ENCODE peak calls at places on chromosome 5, in five cellular contexts. One of them, this sample, is unnamed.

GRCh38 chr5:35253582-35253981 is 23.3 kb upstream of the PRLR start:
- DNase-seq in right atrium auricular region: no peak
- DNase-seq in non-pigmented ciliary epithelial cell: no peak
- DNase-seq in posterior vena cava: no peak
- DNase-seq in stomach: no peak
- DNase-seq in this sample: no peak

GRCh38 chr5:45411971-45412612 is 284.1 kb downstream of the HCN1 start:
- DNase-seq in right atrium auricular region: no peak
- DNase-seq in non-pigmented ciliary epithelial cell: no peak
- DNase-seq in posterior vena cava: no peak
- DNase-seq in stomach: no peak
- DNase-seq in this sample: no peak

GRCh38 chr5:34803974-34804373 is 35.0 kb upstream of the TTC23L start:
- DNase-seq in right atrium auricular region: no peak
- DNase-seq in non-pigmented ciliary epithelial cell: no peak
- DNase-seq in posterior vena cava: no peak
- DNase-seq in stomach: no peak
- DNase-seq in this sample: no peak

GRCh38 chr5:81852277-81853004 is 101.5 kb upstream of the SSBP2 start:
- DNase-seq in right atrium auricular region: no peak
- DNase-seq in non-pigmented ciliary epithelial cell: peak; percentile 5
- DNase-seq in posterior vena cava: peak; percentile 82
- DNase-seq in stomach: no peak
- DNase-seq in this sample: peak; percentile 70

GRCh38 chr5:163193886-163194285 is 243.5 kb upstream of the CCNG1 start:
- DNase-seq in right atrium auricular region: no peak
- DNase-seq in non-pigmented ciliary epithelial cell: no peak
- DNase-seq in posterior vena cava: no peak
- DNase-seq in stomach: no peak
- DNase-seq in this sample: no peak

GRCh38 chr5:151906246-151906645 is 18.4 kb downstream of the GLRA1 start:
- DNase-seq in right atrium auricular region: no peak
- DNase-seq in non-pigmented ciliary epithelial cell: no peak
- DNase-seq in posterior vena cava: no peak
- DNase-seq in stomach: no peak
- DNase-seq in this sample: no peak

GRCh38 chr5:1174122-1174936 is 27.1 kb upstream of the SLC6A19 start:
- DNase-seq in right atrium auricular region: peak; percentile 78
- DNase-seq in non-pigmented ciliary epithelial cell: no peak
- DNase-seq in posterior vena cava: peak; percentile 90
- DNase-seq in stomach: peak; percentile 75
- DNase-seq in this sample: peak; percentile 43

GRCh38 chr5:108521841-108522506 is 140.1 kb upstream of the FBXL17 start:
- DNase-seq in right atrium auricular region: no peak
- DNase-seq in non-pigmented ciliary epithelial cell: peak; percentile 38
- DNase-seq in posterior vena cava: no peak
- DNase-seq in stomach: no peak
- DNase-seq in this sample: peak; percentile 52

GRCh38 chr5:138900281-138900965 is 25.3 kb upstream of the LRRTM2 start:
- DNase-seq in right atrium auricular region: no peak
- DNase-seq in non-pigmented ciliary epithelial cell: peak; percentile 47
- DNase-seq in posterior vena cava: no peak
- DNase-seq in stomach: no peak
- DNase-seq in this sample: no peak